ENCODE peak calls at places on chromosome 10, in four cellular contexts. P is GM23338, F is neuronal stem cell, C is adrenal gland. U is an unnamed sample. For H3K27me3, the result is how much of the 10 kb centered on the place peaks cover.

GRCh38 chr10:28734940-28735759 is 57.8 kb downstream of the BAMBI start:
- DNase-seq in P (no peak), F (no peak), C (peak), U (no peak)

GRCh38 chr10:130425881-130426435 is 289.8 kb downstream of the GLRX3 start:
- DNase-seq in P (no peak), F (no peak), C (peak), U (peak)

GRCh38 chr10:22657566-22658190 is 56.7 kb downstream of the PIP4K2A start:
- DNase-seq in P (no peak), C (no peak), F (no peak), U (no peak)

GRCh38 chr10:23110722-23111660 is 15.6 kb downstream of the MSRB2 start:
- DNase-seq in C (no peak), P (no peak), F (no peak), U (no peak)

GRCh38 chr10:91635401-91636400 is 2.8 kb upstream of the PPP1R3C start:
- DNase-seq in C (peak), F (peak), P (peak), U (no peak)

GRCh38 chr10:75358835-75359421 is 42.6 kb downstream of the ZNF503 start:
- DNase-seq in F (no peak), C (no peak), P (no peak), U (no peak)

GRCh38 chr10:95547791-95548435 is 13.3 kb downstream of the SORBS1 start:
- DNase-seq in P (peak), C (no peak), F (no peak), U (no peak)

GRCh38 chr10:121751191-121751760 is 153.0 kb upstream of the FGFR2 start:
- DNase-seq in F (no peak), P (no peak), C (no peak), U (no peak)

GRCh38 chr10:34049887-34050286 is 715.4 kb upstream of the NRP1 start:
- DNase-seq in F (no peak), C (no peak), P (no peak), U (no peak)

GRCh38 chr10:110664483-110665420 is 20.6 kb downstream of the RBM20 start:
- DNase-seq in F (no peak), C (no peak), P (no peak), U (no peak)

GRCh38 chr10:14397069-14397468 is 66.3 kb upstream of the FRMD4A start:
- DNase-seq in P (peak), C (peak), F (no peak), U (no peak)

GRCh38 chr10:33129181-33129928 is 171.3 kb upstream of the ITGB1 start:
- DNase-seq in C (peak), P (no peak), F (no peak), U (no peak)

GRCh38 chr10:42640610-42641229 is 2.4 kb upstream of the ZNF33B start:
- DNase-seq in F (no peak), C (no peak), P (peak), U (no peak)

GRCh38 chr10:74177140-74177677 is 26.2 kb downstream of the ADK start:
- DNase-seq in F (no peak), C (peak), P (peak), U (no peak)

GRCh38 chr10:120018695-120019094 is 126.2 kb downstream of the SEC23IP start:
- DNase-seq in F (no peak), P (no peak), C (no peak), U (no peak)

GRCh38 chr10:110610308-110610774 is 33.8 kb upstream of the RBM20 start:
- DNase-seq in F (peak), P (peak), C (peak), U (no peak)

GRCh38 chr10:137031-137430 is 1.8 kb downstream of the ZMYND11 start:
- DNase-seq in C (no peak), P (peak), F (no peak), U (no peak)

GRCh38 chr10:30798621-30799020 is 169.1 kb upstream of the LYZL2 start:
- DNase-seq in P (no peak), F (no peak), C (no peak), U (no peak)

GRCh38 chr10:8060010-8060703 is 5.7 kb downstream of the GATA3 start:
- DNase-seq in P (peak), F (peak), C (peak), U (no peak)

GRCh38 chr10:23512355-23513058 is 73.6 kb downstream of the OTUD1 start:
- DNase-seq in C (peak), P (no peak), F (no peak), U (no peak)

GRCh38 chr10:5625992-5626777 is 40.2 kb downstream of the ASB13 start:
- DNase-seq in P (no peak), C (peak), F (no peak), U (no peak)

GRCh38 chr10:77456414-77456813 is 181.2 kb downstream of the KCNMA1 start:
- DNase-seq in C (peak), P (no peak), F (no peak), U (no peak)

GRCh38 chr10:95661818-95662217 is 5.3 kb upstream of the ALDH18A1 start:
- DNase-seq in C (no peak), P (no peak), F (no peak), U (no peak)

GRCh38 chr10:80344912-80345311 is 11.6 kb downstream of the DYDC1 start:
- DNase-seq in F (no peak), P (no peak), C (no peak), U (no peak)

GRCh38 chr10:3782456-3783312 is 2.3 kb downstream of the KLF6 start:
- DNase-seq in P (no peak), F (no peak), C (peak), U (peak)

GRCh38 chr10:50508315-50509051 is 115.3 kb downstream of the SGMS1 start:
- DNase-seq in C (no peak), F (no peak), P (no peak), U (no peak)

GRCh38 chr10:102602272-102603045 is 41.8 kb upstream of the TRIM8 start:
- DNase-seq in C (peak), F (no peak), P (no peak), U (no peak)

GRCh38 chr10:28291881-28292297 is 11.0 kb downstream of the MPP7 start:
- DNase-seq in P (no peak), F (no peak), C (peak), U (no peak)

GRCh38 chr10:117161386-117162033 is 23.4 kb upstream of the VAX1 start:
- DNase-seq in C (no peak), P (no peak), F (no peak), U (no peak)
- H3K27me3 ChIP-seq in C (half or more), P (half or more), F (half or more), U (under half)

DNA sequence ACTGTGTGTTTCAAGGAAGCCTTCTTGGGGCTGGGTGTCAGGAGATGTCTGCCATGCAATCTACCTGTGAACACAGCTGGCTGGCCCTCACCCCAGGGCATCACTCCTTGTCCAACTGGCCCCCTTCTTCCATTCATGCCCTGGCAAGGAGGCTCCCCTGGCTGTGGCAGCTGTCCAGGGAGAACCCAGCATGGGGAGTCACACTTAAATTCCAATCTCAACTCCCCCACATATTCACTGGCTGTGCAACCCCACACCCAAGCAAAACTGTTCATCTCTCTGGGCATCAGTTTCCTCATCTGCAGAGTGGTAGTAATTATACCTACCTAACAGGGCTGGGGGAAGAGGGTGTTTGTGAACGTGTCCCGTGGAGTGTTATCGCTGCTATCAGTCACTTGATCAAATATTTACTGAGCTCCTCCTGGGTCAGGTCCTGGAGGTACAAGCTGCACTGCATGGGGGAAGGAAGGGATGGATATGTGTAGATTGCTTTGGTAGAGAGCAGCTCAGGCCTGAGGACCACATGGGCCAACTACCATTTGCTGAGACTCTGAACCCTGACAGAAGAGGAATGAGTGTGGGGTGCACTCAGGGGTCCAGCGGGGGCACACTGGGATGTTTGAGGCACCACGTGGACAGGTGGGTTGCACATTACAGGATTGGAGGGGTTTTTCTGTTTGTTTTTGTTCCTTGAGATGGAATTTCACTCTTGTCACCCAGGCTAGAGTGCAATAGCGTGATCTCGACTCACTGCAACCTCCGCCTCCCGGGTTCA is 2.1 kb upstream of the GPRIN2 start:
- DNase-seq in P (no peak), C (no peak), F (no peak), U (no peak)
- H3K27me3 ChIP-seq in P (under half), C (half or more), F (half or more), U (under half)

DNA sequence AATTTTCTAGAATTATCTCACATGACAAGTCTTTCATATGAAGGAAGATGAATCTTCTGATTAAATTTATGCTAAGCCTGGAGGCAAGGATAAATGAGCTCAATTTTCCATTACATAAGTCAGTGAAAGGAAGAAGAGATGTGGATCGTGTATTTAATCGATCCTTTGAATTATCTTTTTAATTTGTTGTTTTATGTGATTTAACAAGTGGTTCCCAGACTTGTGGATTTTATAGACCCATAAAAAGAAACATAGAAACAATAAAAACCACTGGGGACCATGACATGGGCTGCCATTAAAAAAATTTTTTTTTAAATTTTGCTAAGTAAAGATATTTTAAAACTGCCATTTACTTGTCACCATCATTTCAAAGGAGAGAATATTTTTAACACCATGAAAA is 45.0 kb downstream of the SLK start:
- DNase-seq in P (no peak), C (no peak), F (no peak), U (no peak)
- H3K27me3 ChIP-seq in P (under half), C (under half), F (under half), U (under half)

GRCh38 chr10:133027480-133027879 is 60.2 kb upstream of the ADGRA1 start:
- DNase-seq in F (no peak), P (no peak), C (no peak), U (no peak)
- H3K27me3 ChIP-seq in F (half or more), P (under half), C (under half), U (under half)